ENCODE peak calls at places on chromosomes 4 and X, in five cellular contexts. I is uterus; M is CD8-positive, alpha-beta memory T cell; X is hepatocyte; T is AG09309. K is an unnamed sample.

GRCh38 chr4:78337621-78338020 is 213.9 kb upstream of the ANXA3 start:
- DNase-seq in T (no peak), M (no peak), X (no peak), I (no peak), K (no peak)

GRCh38 chr4:100816646-100817045 is 298.8 kb upstream of the EMCN start:
- DNase-seq in X (peak; percentile 15), I (no peak), M (no peak), T (no peak), K (no peak)

GRCh38 chr4:13289391-13289790 is 194.7 kb downstream of the RAB28 start:
- DNase-seq in I (no peak), M (no peak), T (no peak), X (no peak), K (no peak)

GRCh38 chr4:61301285-61301684 is 101.2 kb downstream of the ADGRL3 start:
- DNase-seq in X (no peak), T (no peak), M (no peak), I (no peak), K (no peak)

GRCh38 chrX:63918611-63919010 is 133.6 kb upstream of the ARHGEF9 start:
- DNase-seq in M (no peak), T (no peak), X (no peak), I (no peak), K (no peak)

GRCh38 chr4:74555231-74555630 is 110.3 kb downstream of the AREG start:
- DNase-seq in X (no peak), M (no peak), I (no peak), T (no peak), K (no peak)

GRCh38 chrX:134679226-134679625 is 21.0 kb upstream of the PLAC1 start:
- DNase-seq in M (no peak), I (no peak), X (no peak), T (no peak), K (no peak)

GRCh38 chrX:155949098-155949497 is 48.4 kb upstream of the IL9R start:
- DNase-seq in T (no peak), X (no peak), I (no peak), M (no peak), K (no peak)

GRCh38 chr4:174865418-174865985 is 36.5 kb upstream of the GLRA3 start:
- DNase-seq in I (no peak), X (no peak), T (no peak), M (no peak), K (no peak)

GRCh38 chr4:176534566-176534965 is 214.8 kb downstream of the SPCS3 start:
- DNase-seq in T (peak; percentile 48), M (no peak), X (no peak), I (no peak), K (peak; percentile 93)

GRCh38 chr4:10596586-10597285 is 87.8 kb downstream of the CLNK start:
- DNase-seq in M (no peak), T (no peak), I (no peak), X (no peak), K (no peak)

GRCh38 chr4:163707873-163708272 is 213.4 kb downstream of the TMA16 start:
- DNase-seq in I (no peak), T (no peak), X (no peak), M (no peak), K (no peak)

GRCh38 chr4:38757945-38758344 is 24.8 kb downstream of the TLR10 start:
- DNase-seq in T (no peak), I (no peak), M (no peak), X (peak; percentile 48), K (no peak)

DNA sequence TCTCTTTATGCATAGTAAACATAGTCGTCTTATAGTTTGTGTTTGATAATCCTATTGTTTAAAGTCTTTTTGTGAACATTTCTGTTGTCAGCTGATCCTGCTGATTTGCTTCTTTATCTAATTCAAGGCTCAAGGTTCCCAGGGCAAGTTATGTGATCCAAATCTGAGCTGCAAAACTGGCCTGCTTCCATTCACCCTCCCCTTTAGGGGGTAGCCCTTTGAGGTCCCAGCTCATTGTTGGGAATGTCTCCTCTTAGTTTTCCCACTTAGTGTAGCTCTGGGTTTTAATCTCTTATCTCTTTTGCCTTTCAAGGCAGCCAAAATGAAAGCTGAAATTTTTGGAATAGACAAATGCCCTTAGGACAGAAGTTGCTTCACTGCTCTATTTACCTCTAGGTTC is 40.2 kb upstream of the MAGED1 start:
- DNase-seq in I (no peak), M (no peak), X (no peak), T (no peak), K (no peak)
- H3K4me3 ChIP-seq in I (no peak overlapping the region), M (no peak overlapping the region), X (no peak overlapping the region), T (no peak overlapping the region), K (no peak overlapping the region)

GRCh38 chr4:87490664-87491369 is 38.4 kb downstream of the SPARCL1 start:
- DNase-seq in X (no peak), I (no peak), M (no peak), T (no peak), K (no peak)

GRCh38 chr4:87489678-87490077 is 39.5 kb downstream of the SPARCL1 start:
- DNase-seq in I (no peak), X (no peak), M (no peak), T (no peak), K (no peak)

GRCh38 chr4:87491436-87491835 is 37.7 kb downstream of the SPARCL1 start:
- DNase-seq in M (no peak), X (no peak), T (no peak), I (no peak), K (no peak)

GRCh38 chr4:87493147-87493546 is 36.0 kb downstream of the SPARCL1 start:
- DNase-seq in M (no peak), T (no peak), I (no peak), X (no peak), K (no peak)

DNA sequence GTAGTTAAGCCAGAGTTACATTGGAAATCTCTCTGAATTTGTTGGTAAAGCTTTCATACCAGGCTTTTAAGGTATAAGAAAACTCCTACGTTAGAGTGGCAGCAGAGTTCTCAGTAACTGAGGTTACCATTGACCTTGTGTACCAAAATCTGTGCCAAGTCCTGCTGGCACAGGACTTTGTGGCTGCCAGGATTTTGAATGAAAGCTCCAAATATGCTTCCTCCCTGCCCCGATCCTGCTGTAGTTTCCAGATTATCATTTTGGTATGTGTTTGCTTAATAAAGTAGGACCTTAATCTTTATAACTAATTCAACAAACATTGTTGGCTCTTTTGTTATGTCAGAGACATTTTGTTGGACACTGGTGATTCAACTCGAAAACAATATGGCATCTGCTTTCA is 36.6 kb downstream of the SPARCL1 start:
- DNase-seq in T (no peak), X (no peak), I (no peak), M (no peak), K (no peak)
- H3K4me3 ChIP-seq in T (no peak overlapping the region), X (no peak overlapping the region), I (no peak overlapping the region), M (no peak overlapping the region), K (no peak overlapping the region)

DNA sequence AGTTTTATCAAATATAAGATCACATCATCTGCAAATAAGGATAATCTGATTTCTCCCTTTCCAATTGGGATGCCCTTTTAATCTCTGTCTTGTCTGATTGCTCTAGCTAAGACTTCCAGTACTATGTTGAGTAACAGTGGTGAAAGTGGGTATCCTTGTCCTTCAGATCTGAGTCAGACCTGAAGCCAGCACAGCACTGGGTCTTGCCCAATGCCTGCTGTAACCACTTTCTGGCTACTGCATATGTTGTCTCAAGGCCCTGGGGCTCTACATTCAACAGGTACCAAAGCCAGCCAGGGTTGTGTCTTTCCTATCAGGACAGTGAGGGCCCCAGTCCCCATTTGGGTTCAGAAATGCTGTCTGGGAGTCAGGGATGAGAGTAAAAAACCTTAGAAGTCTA is 90.3 kb downstream of the CYSLTR1 start:
- DNase-seq in I (no peak), T (no peak), X (no peak), M (no peak), K (no peak)
- H3K4me3 ChIP-seq in I (no peak overlapping the region), T (no peak overlapping the region), X (no peak overlapping the region), M (no peak overlapping the region), K (no peak overlapping the region)

DNA sequence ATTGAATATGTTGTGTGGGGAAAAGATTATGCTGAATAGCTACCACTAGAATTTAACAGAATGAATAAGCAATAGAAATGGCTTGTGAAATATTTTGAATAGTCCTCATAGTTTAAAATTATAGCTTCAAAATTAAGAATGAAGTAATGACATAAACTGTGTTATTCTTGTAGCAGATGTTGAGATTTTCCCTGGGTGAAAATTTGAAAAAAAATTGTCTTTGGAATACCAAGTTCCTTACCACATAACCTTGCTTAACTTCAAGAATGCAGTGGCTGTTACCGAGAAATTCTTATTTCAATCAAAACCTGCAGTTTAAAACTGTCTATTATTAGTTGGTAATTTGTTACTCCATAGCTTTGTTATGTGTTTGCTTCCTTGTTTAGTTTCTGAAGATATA is 1268.6 kb downstream of the RAPGEF2 start:
- DNase-seq in M (no peak), X (no peak), I (no peak), T (no peak), K (no peak)
- H3K4me3 ChIP-seq in M (no peak overlapping the region), X (no peak overlapping the region), I (no peak overlapping the region), T (no peak overlapping the region), K (no peak overlapping the region)

GRCh38 chr4:152500798-152501434 is 35.0 kb downstream of the FBXW7 start:
- DNase-seq in X (peak; percentile 91), M (peak; percentile 69), T (peak; percentile 79), I (no peak), K (peak; percentile 75)
- H3K4me3 ChIP-seq in X (no peak overlapping the region), M (no peak overlapping the region), T (no peak overlapping the region), I (no peak overlapping the region), K (no peak overlapping the region)

DNA sequence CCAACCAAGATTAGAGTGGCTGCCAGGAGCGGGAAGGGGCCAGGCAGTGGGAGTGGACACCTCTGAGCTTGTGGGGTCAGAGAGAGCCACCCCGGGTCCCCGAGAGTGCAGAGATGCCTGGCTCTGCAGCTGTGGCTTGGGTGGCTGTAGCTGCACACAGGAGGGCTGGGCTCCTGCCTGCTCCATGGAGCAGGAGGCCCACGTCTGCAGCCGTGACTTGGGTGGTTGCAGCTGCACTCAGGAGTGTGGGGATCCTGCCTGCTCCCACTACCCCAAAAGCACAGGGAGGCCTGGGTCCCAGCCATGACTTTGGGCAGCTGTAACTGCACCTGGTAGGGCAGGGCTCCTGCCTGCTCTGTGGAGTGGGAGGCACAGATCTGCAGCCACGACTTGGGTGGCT is 28.7 kb upstream of the DIPK2B start:
- DNase-seq in X (no peak), M (no peak), T (no peak), I (no peak), K (no peak)
- H3K4me3 ChIP-seq in X (no peak overlapping the region), M (no peak overlapping the region), T (no peak overlapping the region), I (no peak overlapping the region), K (no peak overlapping the region)

GRCh38 chr4:159051245-159052071 is 51.4 kb upstream of the RAPGEF2 start:
- DNase-seq in I (no peak), X (no peak), T (no peak), M (no peak), K (no peak)
- H3K4me3 ChIP-seq in I (no peak overlapping the region), X (no peak overlapping the region), T (no peak overlapping the region), M (no peak overlapping the region), K (no peak overlapping the region)

K was measured in skeletal muscle cell.